ENCODE peak calls at places on chromosome 5, in seven cellular contexts. One of them, this sample, is unnamed.

GRCh38 chr5:133469252-133469651 is 143.1 kb downstream of the FSTL4 start:
- DNase-seq in CD8-positive, alpha-beta memory T cell: no peak
- DNase-seq in IMR-90: no peak
- DNase-seq in H1: no peak
- DNase-seq in lung: no peak
- DNase-seq in lower lobe of right lung: no peak
- DNase-seq in tibial artery: no peak
- DNase-seq in this sample: no peak

GRCh38 chr5:67165524-67166459 is 30.8 kb downstream of the CD180 start:
- DNase-seq in IMR-90: peak; percentile 61
- DNase-seq in lung: peak; percentile 86
- DNase-seq in H1: peak; percentile 64
- DNase-seq in CD8-positive, alpha-beta memory T cell: peak; percentile 88
- DNase-seq in tibial artery: peak; percentile 80
- DNase-seq in lower lobe of right lung: peak; percentile 91
- DNase-seq in this sample: peak; percentile 52

GRCh38 chr5:40556811-40557210 is 122.9 kb upstream of the PTGER4 start:
- DNase-seq in H1: no peak
- DNase-seq in IMR-90: no peak
- DNase-seq in tibial artery: no peak
- DNase-seq in CD8-positive, alpha-beta memory T cell: no peak
- DNase-seq in lung: no peak
- DNase-seq in lower lobe of right lung: no peak
- DNase-seq in this sample: no peak

GRCh38 chr5:132648355-132648754 is 9.6 kb upstream of the IL13 start:
- DNase-seq in IMR-90: no peak
- DNase-seq in H1: no peak
- DNase-seq in CD8-positive, alpha-beta memory T cell: no peak
- DNase-seq in lung: no peak
- DNase-seq in lower lobe of right lung: no peak
- DNase-seq in tibial artery: no peak
- DNase-seq in this sample: no peak

GRCh38 chr5:153718713-153719112 is 228.2 kb downstream of the GRIA1 start:
- DNase-seq in H1: no peak
- DNase-seq in tibial artery: no peak
- DNase-seq in IMR-90: no peak
- DNase-seq in CD8-positive, alpha-beta memory T cell: no peak
- DNase-seq in lung: no peak
- DNase-seq in lower lobe of right lung: no peak
- DNase-seq in this sample: peak; percentile 66

GRCh38 chr5:93235751-93236150 is 345.3 kb downstream of the NR2F1-AS1 start:
- DNase-seq in lower lobe of right lung: no peak
- DNase-seq in lung: no peak
- DNase-seq in CD8-positive, alpha-beta memory T cell: no peak
- DNase-seq in IMR-90: no peak
- DNase-seq in tibial artery: no peak
- DNase-seq in H1: no peak
- DNase-seq in this sample: no peak

GRCh38 chr5:88792144-88792840 is 90.7 kb downstream of the MEF2C start:
- DNase-seq in H1: no peak
- DNase-seq in CD8-positive, alpha-beta memory T cell: no peak
- DNase-seq in lung: no peak
- DNase-seq in lower lobe of right lung: no peak
- DNase-seq in tibial artery: no peak
- DNase-seq in IMR-90: peak; percentile 69
- DNase-seq in this sample: peak; percentile 33

GRCh38 chr5:116765441-116765840 is 190.8 kb upstream of the SEMA6A start:
- DNase-seq in tibial artery: no peak
- DNase-seq in lung: no peak
- DNase-seq in lower lobe of right lung: no peak
- DNase-seq in IMR-90: no peak
- DNase-seq in CD8-positive, alpha-beta memory T cell: no peak
- DNase-seq in H1: no peak
- DNase-seq in this sample: no peak

GRCh38 chr5:36796171-36796570 is 80.4 kb upstream of the NIPBL start:
- DNase-seq in lower lobe of right lung: no peak
- DNase-seq in IMR-90: no peak
- DNase-seq in tibial artery: no peak
- DNase-seq in CD8-positive, alpha-beta memory T cell: no peak
- DNase-seq in H1: no peak
- DNase-seq in lung: no peak
- DNase-seq in this sample: no peak

GRCh38 chr5:138662599-138662998 is 87.4 kb upstream of the HSPA9 start:
- DNase-seq in tibial artery: no peak
- DNase-seq in lower lobe of right lung: no peak
- DNase-seq in IMR-90: no peak
- DNase-seq in H1: no peak
- DNase-seq in lung: no peak
- DNase-seq in CD8-positive, alpha-beta memory T cell: no peak
- DNase-seq in this sample: no peak

GRCh38 chr5:62686692-62687091 is 108.1 kb downstream of the LRRC70 start:
- DNase-seq in IMR-90: no peak
- DNase-seq in CD8-positive, alpha-beta memory T cell: no peak
- DNase-seq in lung: no peak
- DNase-seq in lower lobe of right lung: no peak
- DNase-seq in H1: no peak
- DNase-seq in tibial artery: no peak
- DNase-seq in this sample: no peak

GRCh38 chr5:145856285-145856818 is 16.5 kb downstream of the GRXCR2 start:
- DNase-seq in IMR-90: peak; percentile 83
- DNase-seq in lower lobe of right lung: peak; percentile 58
- DNase-seq in lung: no peak
- DNase-seq in H1: peak; percentile 36
- DNase-seq in tibial artery: peak; percentile 38
- DNase-seq in CD8-positive, alpha-beta memory T cell: no peak
- DNase-seq in this sample: no peak

GRCh38 chr5:87099246-87099914 is 168.3 kb upstream of the RASA1 start:
- DNase-seq in IMR-90: no peak
- DNase-seq in H1: no peak
- DNase-seq in CD8-positive, alpha-beta memory T cell: no peak
- DNase-seq in lower lobe of right lung: no peak
- DNase-seq in lung: no peak
- DNase-seq in tibial artery: no peak
- DNase-seq in this sample: peak; percentile 91

GRCh38 chr5:44714871-44715580 is 93.7 kb upstream of the MRPS30 start:
- DNase-seq in lung: no peak
- DNase-seq in tibial artery: no peak
- DNase-seq in CD8-positive, alpha-beta memory T cell: no peak
- DNase-seq in H1: no peak
- DNase-seq in IMR-90: no peak
- DNase-seq in lower lobe of right lung: no peak
- DNase-seq in this sample: no peak

GRCh38 chr5:76625087-76625860 is 2.1 kb upstream of the F2RL2 start:
- DNase-seq in CD8-positive, alpha-beta memory T cell: no peak
- DNase-seq in lung: no peak
- DNase-seq in H1: no peak
- DNase-seq in IMR-90: no peak
- DNase-seq in lower lobe of right lung: no peak
- DNase-seq in tibial artery: no peak
- DNase-seq in this sample: no peak

GRCh38 chr5:114249838-114250237 is 112.0 kb upstream of the KCNN2 start:
- DNase-seq in lower lobe of right lung: no peak
- DNase-seq in IMR-90: peak; percentile 94
- DNase-seq in tibial artery: no peak
- DNase-seq in H1: no peak
- DNase-seq in CD8-positive, alpha-beta memory T cell: no peak
- DNase-seq in lung: no peak
- DNase-seq in this sample: no peak

GRCh38 chr5:83844320-83845068 is 123.8 kb upstream of the HAPLN1 start:
- DNase-seq in lung: no peak
- DNase-seq in H1: no peak
- DNase-seq in lower lobe of right lung: no peak
- DNase-seq in tibial artery: no peak
- DNase-seq in CD8-positive, alpha-beta memory T cell: no peak
- DNase-seq in IMR-90: peak; percentile 74
- DNase-seq in this sample: no peak

GRCh38 chr5:164336906-164337305 is 831.5 kb downstream of the MAT2B start:
- DNase-seq in H1: no peak
- DNase-seq in lung: no peak
- DNase-seq in CD8-positive, alpha-beta memory T cell: no peak
- DNase-seq in tibial artery: no peak
- DNase-seq in IMR-90: peak; percentile 54
- DNase-seq in lower lobe of right lung: no peak
- DNase-seq in this sample: no peak

GRCh38 chr5:1542755-1543154 is 19.0 kb upstream of the LPCAT1 start:
- DNase-seq in lung: peak; percentile 87
- DNase-seq in lower lobe of right lung: peak; percentile 84
- DNase-seq in H1: no peak
- DNase-seq in IMR-90: no peak
- DNase-seq in CD8-positive, alpha-beta memory T cell: no peak
- DNase-seq in tibial artery: peak; percentile 76
- DNase-seq in this sample: peak; percentile 95

GRCh38 chr5:89303033-89303480 is 420.1 kb upstream of the MEF2C start:
- DNase-seq in lung: no peak
- DNase-seq in IMR-90: no peak
- DNase-seq in lower lobe of right lung: no peak
- DNase-seq in H1: no peak
- DNase-seq in tibial artery: no peak
- DNase-seq in CD8-positive, alpha-beta memory T cell: no peak
- DNase-seq in this sample: no peak

GRCh38 chr5:179530069-179530998 is 20.0 kb upstream of the RUFY1 start:
- DNase-seq in lower lobe of right lung: peak; percentile 79
- DNase-seq in IMR-90: no peak
- DNase-seq in CD8-positive, alpha-beta memory T cell: peak; percentile 73
- DNase-seq in tibial artery: peak; percentile 47
- DNase-seq in H1: no peak
- DNase-seq in lung: peak; percentile 54
- DNase-seq in this sample: no peak

GRCh38 chr5:10034008-10034407 is 215.7 kb downstream of the ATPSCKMT start:
- DNase-seq in IMR-90: no peak
- DNase-seq in tibial artery: no peak
- DNase-seq in lower lobe of right lung: no peak
- DNase-seq in lung: no peak
- DNase-seq in CD8-positive, alpha-beta memory T cell: no peak
- DNase-seq in H1: no peak
- DNase-seq in this sample: no peak

GRCh38 chr5:105259581-105260217 is 1697.1 kb upstream of the NUDT12 start:
- DNase-seq in tibial artery: no peak
- DNase-seq in H1: no peak
- DNase-seq in lung: no peak
- DNase-seq in IMR-90: no peak
- DNase-seq in lower lobe of right lung: no peak
- DNase-seq in CD8-positive, alpha-beta memory T cell: no peak
- DNase-seq in this sample: no peak

GRCh38 chr5:20656262-20656661 is 668.3 kb upstream of the CDH18 start:
- DNase-seq in lower lobe of right lung: no peak
- DNase-seq in tibial artery: no peak
- DNase-seq in CD8-positive, alpha-beta memory T cell: no peak
- DNase-seq in lung: no peak
- DNase-seq in H1: no peak
- DNase-seq in IMR-90: no peak
- DNase-seq in this sample: no peak

GRCh38 chr5:54160329-54160728 is 150.0 kb downstream of the ARL15 start:
- DNase-seq in lower lobe of right lung: no peak
- DNase-seq in CD8-positive, alpha-beta memory T cell: no peak
- DNase-seq in tibial artery: no peak
- DNase-seq in lung: no peak
- DNase-seq in IMR-90: peak; percentile 13
- DNase-seq in H1: no peak
- DNase-seq in this sample: no peak
- H3K4me1 ChIP-seq in lower lobe of right lung: no peaks in the 10 kb centered on the region
- H3K4me1 ChIP-seq in CD8-positive, alpha-beta memory T cell: no peaks in the 10 kb centered on the region
- H3K4me1 ChIP-seq in tibial artery: peaks cover 23% of the 10 kb centered on the region
- H3K4me1 ChIP-seq in lung: no peaks in the 10 kb centered on the region
- H3K4me1 ChIP-seq in IMR-90: peaks cover 5% of the 10 kb centered on the region
- H3K4me1 ChIP-seq in H1: no peaks in the 10 kb centered on the region
- H3K4me1 ChIP-seq in this sample: no peaks in the 10 kb centered on the region

GRCh38 chr5:170565077-170565476 is 61.3 kb downstream of the KCNIP1 start:
- DNase-seq in CD8-positive, alpha-beta memory T cell: no peak
- DNase-seq in tibial artery: no peak
- DNase-seq in H1: no peak
- DNase-seq in lung: no peak
- DNase-seq in IMR-90: no peak
- DNase-seq in lower lobe of right lung: no peak
- DNase-seq in this sample: no peak
- H3K27ac ChIP-seq in CD8-positive, alpha-beta memory T cell: no peak overlapping the region
- H3K27ac ChIP-seq in tibial artery: no peak overlapping the region
- H3K27ac ChIP-seq in H1: no peak overlapping the region
- H3K27ac ChIP-seq in lung: no peak overlapping the region
- H3K27ac ChIP-seq in IMR-90: no peak overlapping the region
- H3K27ac ChIP-seq in lower lobe of right lung: no peak overlapping the region
- H3K27ac ChIP-seq in this sample: no peak overlapping the region

DNA sequence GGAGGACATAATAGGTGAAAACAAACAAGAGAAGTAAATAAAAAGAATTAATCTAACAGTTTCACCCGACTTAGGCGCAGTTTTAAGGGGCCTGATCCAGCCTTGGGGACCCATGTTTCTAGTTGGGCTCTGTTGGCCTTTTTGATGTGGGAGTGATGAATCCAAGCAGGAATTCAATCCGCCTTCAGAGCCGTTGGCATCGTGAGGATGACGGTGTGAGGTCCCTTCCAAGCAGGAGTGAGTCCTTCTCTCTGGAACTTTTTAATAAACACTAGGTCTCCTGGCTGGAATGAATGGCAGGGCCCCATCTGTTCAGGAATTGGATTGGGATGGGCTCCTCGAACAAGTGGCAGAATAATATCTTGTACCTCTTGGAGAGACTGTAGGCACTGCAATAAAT is 22.3 kb upstream of the RHOBTB3 start:
- DNase-seq in H1: no peak
- DNase-seq in tibial artery: no peak
- DNase-seq in lung: no peak
- DNase-seq in CD8-positive, alpha-beta memory T cell: no peak
- DNase-seq in lower lobe of right lung: no peak
- DNase-seq in IMR-90: no peak
- DNase-seq in this sample: no peak
- H3K4me1 ChIP-seq in H1: peaks cover 10% of the 10 kb centered on the region
- H3K4me1 ChIP-seq in tibial artery: peaks cover 12% of the 10 kb centered on the region
- H3K4me1 ChIP-seq in lung: peaks cover 3% of the 10 kb centered on the region
- H3K4me1 ChIP-seq in CD8-positive, alpha-beta memory T cell: no peaks in the 10 kb centered on the region
- H3K4me1 ChIP-seq in lower lobe of right lung: no peaks in the 10 kb centered on the region
- H3K4me1 ChIP-seq in IMR-90: peaks cover 2% of the 10 kb centered on the region
- H3K4me1 ChIP-seq in this sample: peaks cover 9% of the 10 kb centered on the region

GRCh38 chr5:177443144-177443983 is 3.2 kb upstream of the PRR7 start:
- DNase-seq in lower lobe of right lung: no peak
- DNase-seq in CD8-positive, alpha-beta memory T cell: no peak
- DNase-seq in H1: no peak
- DNase-seq in lung: no peak
- DNase-seq in tibial artery: no peak
- DNase-seq in IMR-90: no peak
- DNase-seq in this sample: no peak
- H3K27ac ChIP-seq in lower lobe of right lung: no peak overlapping the region
- H3K27ac ChIP-seq in CD8-positive, alpha-beta memory T cell: no peak overlapping the region
- H3K27ac ChIP-seq in H1: peak overlapping the region; percentile 25
- H3K27ac ChIP-seq in lung: no peak overlapping the region
- H3K27ac ChIP-seq in tibial artery: no peak overlapping the region
- H3K27ac ChIP-seq in IMR-90: no peak overlapping the region
- H3K27ac ChIP-seq in this sample: no peak overlapping the region

GRCh38 chr5:39164016-39164415 is 55.3 kb downstream of the FYB1 start:
- DNase-seq in IMR-90: no peak
- DNase-seq in tibial artery: peak; percentile 22
- DNase-seq in H1: no peak
- DNase-seq in lung: no peak
- DNase-seq in lower lobe of right lung: no peak
- DNase-seq in CD8-positive, alpha-beta memory T cell: peak; percentile 69
- DNase-seq in this sample: no peak
- H3K4me1 ChIP-seq in IMR-90: no peaks in the 10 kb centered on the region
- H3K4me1 ChIP-seq in tibial artery: no peaks in the 10 kb centered on the region
- H3K4me1 ChIP-seq in H1: peaks cover 6% of the 10 kb centered on the region
- H3K4me1 ChIP-seq in lung: no peaks in the 10 kb centered on the region
- H3K4me1 ChIP-seq in lower lobe of right lung: no peaks in the 10 kb centered on the region
- H3K4me1 ChIP-seq in CD8-positive, alpha-beta memory T cell: peaks cover 97% of the 10 kb centered on the region
- H3K4me1 ChIP-seq in this sample: no peaks in the 10 kb centered on the region

GRCh38 chr5:126126574-126126973 is 296.6 kb upstream of the GRAMD2B start:
- DNase-seq in IMR-90: no peak
- DNase-seq in tibial artery: no peak
- DNase-seq in lung: no peak
- DNase-seq in H1: no peak
- DNase-seq in lower lobe of right lung: no peak
- DNase-seq in CD8-positive, alpha-beta memory T cell: no peak
- DNase-seq in this sample: no peak
- H3K27ac ChIP-seq in IMR-90: no peak overlapping the region
- H3K27ac ChIP-seq in tibial artery: no peak overlapping the region
- H3K27ac ChIP-seq in lung: no peak overlapping the region
- H3K27ac ChIP-seq in H1: no peak overlapping the region
- H3K27ac ChIP-seq in lower lobe of right lung: no peak overlapping the region
- H3K27ac ChIP-seq in CD8-positive, alpha-beta memory T cell: no peak overlapping the region
- H3K27ac ChIP-seq in this sample: no peak overlapping the region

This sample was measured in foreskin keratinocyte.